ENCODE peak calls at places on chromosomes 13 and 19, in eight cellular contexts. V is PC-3, G is OCI-LY7, N is GM23338, S is HCT116, M is SK-N-SH, L is MM.1S, A is hepatocyte. D is an unnamed sample. For H3K9me2, the result is how much of the 10 kb centered on the place peaks cover.

GRCh38 chr13:91238036-91238435 is 109.5 kb upstream of the MIR17HG start:
- DNase-seq in M (no peak), G (no peak), N (no peak), S (no peak), V (no peak), A (no peak), L (no peak), D (no peak)

GRCh38 chr19:49125025-49125731 is 5.8 kb downstream of the PPFIA3 start:
- DNase-seq in M (no peak), V (no peak), S (no peak), A (peak), L (no peak), N (peak), G (no peak), D (no peak)

GRCh38 chr13:46595918-46596315 is 42.9 kb downstream of the LRCH1 start:
- DNase-seq in V (no peak), N (no peak), A (no peak), S (no peak), G (no peak), M (no peak), L (no peak), D (no peak)

GRCh38 chr13:76489299-76489698 is 396.9 kb downstream of the KCTD12 start:
- DNase-seq in V (no peak), S (no peak), G (no peak), M (no peak), A (no peak), N (no peak), L (no peak), D (no peak)

GRCh38 chr19:610801-611505 is 21.3 kb downstream of the HCN2 start:
- DNase-seq in G (peak), A (no peak), N (no peak), V (no peak), M (peak), L (no peak), S (no peak), D (peak)

GRCh38 chr19:51211833-51212232 is 13.0 kb upstream of the CD33 start:
- DNase-seq in M (no peak), N (no peak), V (no peak), S (no peak), G (no peak), L (no peak), A (no peak), D (no peak)

GRCh38 chr13:72693832-72694231 is 33.6 kb downstream of the MZT1 start:
- DNase-seq in V (no peak), G (no peak), L (no peak), A (no peak), N (no peak), M (no peak), S (no peak), D (no peak)

GRCh38 chr13:98780972-98781869 is 28.7 kb upstream of the SLC15A1 start:
- DNase-seq in N (no peak), V (no peak), L (no peak), A (no peak), M (no peak), G (no peak), S (no peak), D (no peak)

GRCh38 chr19:35222373-35223005 is 6.0 kb downstream of the FAM187B start:
- DNase-seq in A (no peak), S (no peak), M (no peak), L (no peak), N (no peak), V (no peak), G (peak), D (no peak)

GRCh38 chr19:47608074-47608907 is 643 bp upstream of the BICRA start:
- DNase-seq in G (peak), V (peak), A (peak), L (peak), S (peak), N (peak), M (peak), D (peak)

GRCh38 chr19:47610902-47611301 is 2.0 kb downstream of the BICRA start:
- DNase-seq in G (no peak), S (no peak), M (no peak), N (no peak), A (no peak), L (no peak), V (no peak), D (peak)

GRCh38 chr19:47610546-47610894 is 1.6 kb downstream of the BICRA start:
- DNase-seq in L (no peak), A (no peak), S (no peak), M (no peak), G (no peak), N (no peak), V (no peak), D (peak)

GRCh38 chr19:47608908-47609879 is at the start of gene BICRA:
- DNase-seq in N (peak), S (no peak), V (peak), A (peak), L (peak), G (peak), M (peak), D (peak)

DNA sequence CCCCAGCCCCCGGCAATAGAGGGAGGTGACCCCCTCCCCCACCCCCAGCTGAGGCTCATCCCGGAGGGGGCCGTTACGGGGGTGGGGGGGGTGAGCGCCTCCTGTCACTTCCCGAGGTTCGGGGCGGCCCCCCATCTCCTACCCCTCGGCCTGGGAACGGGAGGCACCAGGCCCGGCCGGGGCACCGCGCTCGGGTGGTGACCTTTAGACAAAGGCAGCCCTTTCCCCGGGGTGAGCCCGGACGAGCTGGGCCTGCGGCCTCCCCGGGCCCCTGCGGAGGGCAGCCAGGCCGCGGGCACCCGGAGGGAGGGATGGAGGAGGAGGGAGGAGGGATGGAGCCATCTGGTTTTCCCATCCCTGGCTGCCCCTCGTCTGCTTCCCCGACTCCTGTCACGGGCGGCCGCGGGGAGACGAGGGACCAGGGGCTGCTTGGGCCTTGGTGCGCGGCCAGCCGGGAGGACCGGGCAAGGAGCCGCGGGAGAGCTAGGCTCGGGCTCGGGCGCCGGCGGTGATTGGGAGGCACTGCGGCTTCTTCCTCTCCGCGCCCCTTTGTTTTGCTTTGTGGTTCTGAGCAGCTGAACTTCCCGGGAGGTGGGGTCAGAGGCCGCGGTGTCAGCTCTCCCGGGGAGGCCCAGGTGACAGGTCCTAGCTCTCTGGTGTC is 1.1 kb downstream of the BICRA start:
- DNase-seq in N (peak), S (no peak), A (peak), G (peak), V (peak), M (peak), L (peak), D (peak)
- TF ChIP-seq EZH2phosphoT487 in N (no peak), S (no peak), A (no peak), G (no peak), V (no peak), M (no peak), L (no peak), D (no peak)

GRCh38 chr19:54526972-54527371 is 24.3 kb downstream of the LAIR2 start:
- DNase-seq in A (no peak), L (no peak), V (no peak), G (no peak), M (no peak), N (no peak), S (no peak), D (no peak)
- H3K9me2 ChIP-seq in A (under half), L (under half), V (under half), G (under half), M (under half), N (under half), S (under half), D (under half)

GRCh38 chr19:2246014-2246620 is 3.0 kb upstream of the AMH start:
- DNase-seq in V (no peak), N (no peak), G (no peak), M (no peak), L (no peak), S (no peak), A (no peak), D (no peak)

GRCh38 chr19:2248136-2249009 is 750 bp upstream of the AMH start:
- DNase-seq in S (no peak), L (no peak), N (no peak), M (peak), A (no peak), V (no peak), G (no peak), D (no peak)

GRCh38 chr19:2245273-2245672 is 3.9 kb upstream of the AMH start:
- DNase-seq in V (no peak), A (no peak), G (no peak), S (no peak), M (no peak), L (no peak), N (no peak), D (no peak)

GRCh38 chr19:2247433-2248101 is 1.6 kb upstream of the AMH start:
- DNase-seq in L (no peak), M (peak), S (no peak), A (no peak), G (no peak), N (no peak), V (no peak), D (no peak)

GRCh38 chr19:2246801-2247361 is 2.2 kb upstream of the AMH start:
- DNase-seq in S (no peak), N (no peak), V (peak), A (no peak), L (no peak), G (no peak), M (peak), D (peak)
- TF ChIP-seq EZH2phosphoT487 in S (no peak), N (no peak), V (no peak), A (no peak), L (no peak), G (no peak), M (no peak), D (no peak)

DNA sequence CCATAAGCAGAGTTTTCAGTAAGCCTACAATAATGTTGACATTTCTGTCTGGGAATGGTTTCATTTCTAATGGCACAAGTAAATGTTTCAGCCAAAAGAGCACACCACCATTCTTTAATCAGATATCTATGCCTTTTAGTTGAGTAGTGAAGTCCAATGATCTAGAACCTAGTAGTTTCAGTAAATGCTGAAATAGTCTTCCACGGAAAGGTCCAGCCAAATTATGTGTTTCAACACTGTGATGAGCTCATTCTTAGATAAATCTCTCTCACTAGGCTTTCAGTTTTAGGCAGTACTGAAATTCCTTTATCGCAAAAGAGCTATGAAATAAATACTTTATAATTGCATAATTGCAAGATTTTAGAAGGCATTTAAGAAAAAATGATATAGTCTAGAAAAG is 816.8 kb upstream of the PCDH9 start:
- DNase-seq in L (no peak), N (no peak), V (no peak), G (no peak), A (no peak), M (no peak), S (no peak), D (no peak)
- H3K9me2 ChIP-seq in L (under half), N (under half), V (under half), G (under half), A (under half), M (under half), S (under half), D (under half)

GRCh38 chr19:17148130-17148529 is 67.0 kb upstream of the USE1 start:
- DNase-seq in S (no peak), V (no peak), G (no peak), N (no peak), M (no peak), L (no peak), A (no peak), D (no peak)
- TF ChIP-seq EZH2phosphoT487 in S (no peak), V (no peak), G (no peak), N (no peak), M (no peak), L (no peak), A (no peak), D (no peak)

GRCh38 chr19:4581381-4582111 is 22.1 kb upstream of the SEMA6B start:
- DNase-seq in S (no peak), L (no peak), M (peak), V (peak), A (no peak), N (peak), G (peak), D (no peak)

GRCh38 chr19:4582980-4583842 is 23.7 kb upstream of the SEMA6B start:
- DNase-seq in G (no peak), V (peak), N (no peak), S (no peak), M (peak), A (no peak), L (no peak), D (no peak)

GRCh38 chr19:4580021-4580901 is 20.8 kb upstream of the SEMA6B start:
- DNase-seq in L (no peak), G (no peak), S (no peak), A (peak), V (no peak), N (peak), M (peak), D (no peak)

GRCh38 chr19:4580961-4581380 is 21.5 kb upstream of the SEMA6B start:
- DNase-seq in G (no peak), V (no peak), A (no peak), S (no peak), N (no peak), L (no peak), M (no peak), D (no peak)

GRCh38 chr19:4582112-4582553 is 22.6 kb upstream of the SEMA6B start:
- DNase-seq in A (no peak), L (no peak), N (peak), G (no peak), M (peak), V (no peak), S (no peak), D (no peak)
- H3K9me2 ChIP-seq in A (under half), L (under half), N (under half), G (under half), M (under half), V (under half), S (under half), D (under half)

GRCh38 chr13:78060966-78061365 is 142.3 kb upstream of the EDNRB start:
- DNase-seq in V (no peak), A (no peak), N (no peak), M (no peak), L (no peak), S (no peak), G (no peak), D (no peak)
- TF ChIP-seq EZH2phosphoT487 in V (no peak), A (no peak), N (no peak), M (no peak), L (no peak), S (no peak), G (no peak), D (no peak)

D was measured in GM23248.